ENCODE peak calls at places on chromosome X, in five cellular contexts. U is A549, K is Right ventricle myocardium superior, S is B cell, F is EL. T is an unnamed sample.

GRCh38 chrX:49627030-49627777 is 28.4 kb downstream of the GAGE1 start:
- DNase-seq in U (peak; percentile 44), K (no peak), S (peak; percentile 30), F (no peak), T (peak; percentile 55)

GRCh38 chrX:56498756-56499155 is 64.7 kb upstream of the UBQLN2 start:
- DNase-seq in U (no peak), K (no peak), S (no peak), F (no peak), T (no peak)

GRCh38 chrX:78165425-78165824 is 26.0 kb upstream of the TAF9B start:
- DNase-seq in U (no peak), K (no peak), S (no peak), F (no peak), T (no peak)

GRCh38 chrX:115892787-115893671 is 277.5 kb upstream of the AGTR2 start:
- DNase-seq in U (no peak), K (no peak), S (no peak), F (peak; percentile 10), T (no peak)

GRCh38 chrX:49934148-49934547 is 11.8 kb downstream of the CLCN5 start:
- DNase-seq in U (no peak), K (no peak), S (no peak), F (no peak), T (no peak)

GRCh38 chrX:47358387-47359065 is 11.9 kb upstream of the ZNF157 start:
- DNase-seq in U (no peak), K (no peak), S (no peak), F (peak; percentile 1), T (no peak)

GRCh38 chrX:110168585-110168984 is 149.3 kb downstream of the AMMECR1 start:
- DNase-seq in U (no peak), K (no peak), S (no peak), F (peak; percentile 81), T (no peak)

GRCh38 chrX:21004835-21005234 is 369.4 kb upstream of the CNKSR2 start:
- DNase-seq in U (peak; percentile 42), K (no peak), S (no peak), F (peak; percentile 19), T (no peak)

GRCh38 chrX:111483140-111483539 is 28.3 kb upstream of the SERTM2 start:
- DNase-seq in U (no peak), K (no peak), S (no peak), F (no peak), T (peak; percentile 85)

GRCh38 chrX:45743081-45743533 is 542.4 kb upstream of the DIPK2B start:
- DNase-seq in U (peak; percentile 59), K (no peak), S (no peak), F (peak; percentile 70), T (no peak)

GRCh38 chrX:15737188-15737956 is 698 bp upstream of the CA5B start:
- DNase-seq in U (no peak), K (no peak), S (no peak), F (no peak), T (no peak)

GRCh38 chrX:4043951-4044350 is 330.5 kb upstream of the PRKX start:
- DNase-seq in U (no peak), K (no peak), S (no peak), F (no peak), T (peak; percentile 2)

GRCh38 chrX:50723006-50723405 is 91.0 kb downstream of the SHROOM4 start:
- DNase-seq in U (no peak), K (no peak), S (no peak), F (no peak), T (no peak)

GRCh38 chrX:10756365-10756915 is 136.1 kb upstream of the MID1 start:
- DNase-seq in U (peak; percentile 76), K (no peak), S (no peak), F (peak; percentile 88), T (peak; percentile 67)

GRCh38 chrX:153778684-153779101 is 2.1 kb upstream of the SRPK3 start:
- DNase-seq in U (peak; percentile 25), K (no peak), S (peak; percentile 50), F (no peak), T (no peak)

GRCh38 chrX:16714504-16714903 is 2.0 kb upstream of the CTPS2 start:
- DNase-seq in U (no peak), K (no peak), S (no peak), F (no peak), T (no peak)

T was measured in left kidney.